ENCODE peak calls at places on chromosome 21, in nine cellular contexts. J is activated T-cell treated with anti-CD3 and anti-CD28 coated beads for 48 hours, X is WTC11, U is posterior cingulate gyrus, D is prostate gland, T is amygdala, C is T-cell, A is NCI-H2171 treated with DMSO at 0.1 percent for 48 hours, L is head of caudate nucleus. Y is an unnamed sample.
A peak's percentile ranks its signal among the peaks of the same experiment; 100 is the strongest.

GRCh38 chr21:36097427-36098230 is 27.8 kb downstream of the CBR1 start:
- DNase-seq in J (no peak), X (no peak), U (no peak), D (no peak), T (no peak), C (no peak), A (no peak), L (no peak), Y (peak; percentile 45)

GRCh38 chr21:26964379-26964778 is 2.5 kb downstream of the ADAMTS5 start:
- DNase-seq in J (no peak), X (peak; percentile 56), U (no peak), D (no peak), T (no peak), C (no peak), A (no peak), L (no peak), Y (no peak)

GRCh38 chr21:38544681-38545080 is 46.4 kb upstream of the ERG start:
- DNase-seq in J (no peak), X (no peak), U (no peak), D (no peak), T (no peak), C (no peak), A (no peak), L (no peak), Y (no peak)

GRCh38 chr21:29133796-29134195 is 3.4 kb downstream of the MAP3K7CL start:
- DNase-seq in J (no peak), X (no peak), U (no peak), D (no peak), T (no peak), C (no peak), A (no peak), L (no peak), Y (no peak)

GRCh38 chr21:35222541-35222941 is 173.4 kb upstream of the RUNX1 start:
- DNase-seq in J (no peak), X (no peak), U (no peak), D (no peak), T (no peak), C (no peak), A (no peak), L (no peak), Y (no peak)

GRCh38 chr21:14734833-14735232 is 188.7 kb upstream of the SAMSN1 start:
- DNase-seq in J (no peak), X (no peak), U (no peak), D (no peak), T (no peak), C (no peak), A (no peak), L (no peak), Y (no peak)

GRCh38 chr21:25735895-25736597 is 1.3 kb downstream of the GABPA start:
- DNase-seq in J (no peak), X (no peak), U (no peak), D (no peak), T (no peak), C (no peak), A (peak; percentile 75), L (no peak), Y (no peak)

GRCh38 chr21:46210378-46211136 is 18.0 kb downstream of the LSS start:
- DNase-seq in J (no peak), X (peak; percentile 19), U (peak; percentile 7), D (no peak), T (no peak), C (no peak), A (no peak), L (no peak), Y (no peak)

GRCh38 chr21:41962425-41962966 is 8.7 kb upstream of the C2CD2 start:
- DNase-seq in J (no peak), X (no peak), U (no peak), D (no peak), T (no peak), C (no peak), A (no peak), L (no peak), Y (no peak)

GRCh38 chr21:38770660-38771059 is 35.1 kb upstream of the ETS2 start:
- DNase-seq in J (no peak), X (no peak), U (no peak), D (no peak), T (no peak), C (no peak), A (no peak), L (no peak), Y (no peak)

GRCh38 chr21:29218749-29219148 is 80.0 kb upstream of the BACH1 start:
- DNase-seq in J (no peak), X (no peak), U (no peak), D (peak; percentile 79), T (no peak), C (no peak), A (no peak), L (no peak), Y (no peak)

GRCh38 chr21:45995686-45996179 is 14.2 kb downstream of the COL6A1 start:
- DNase-seq in J (no peak), X (no peak), U (peak; percentile 4), D (no peak), T (no peak), C (no peak), A (no peak), L (peak; percentile 35), Y (no peak)

GRCh38 chr21:32794643-32795042 is 23.1 kb upstream of the PAXBP1 start:
- DNase-seq in J (no peak), X (no peak), U (peak; percentile 27), D (no peak), T (no peak), C (no peak), A (no peak), L (no peak), Y (peak; percentile 91)

GRCh38 chr21:44872568-44873355 is 728 bp downstream of the PTTG1IP start:
- DNase-seq in J (no peak), X (no peak), U (no peak), D (peak; percentile 33), T (no peak), C (no peak), A (no peak), L (peak; percentile 47), Y (no peak)

GRCh38 chr21:14482165-14482564 is 64.0 kb downstream of the SAMSN1 start:
- DNase-seq in J (no peak), X (no peak), U (no peak), D (no peak), T (no peak), C (peak; percentile 20), A (no peak), L (no peak), Y (no peak)

GRCh38 chr21:44881586-44881939 is 8.1 kb upstream of the PTTG1IP start:
- DNase-seq in J (no peak), X (no peak), U (no peak), D (no peak), T (no peak), C (no peak), A (no peak), L (no peak), Y (no peak)

GRCh38 chr21:43981151-43981870 is 30.8 kb upstream of the TRAPPC10 start:
- DNase-seq in J (no peak), X (no peak), U (no peak), D (no peak), T (no peak), C (no peak), A (no peak), L (no peak), Y (no peak)

GRCh38 chr21:45578811-45579381 is 36.7 kb upstream of the SLC19A1 start:
- DNase-seq in J (no peak), X (peak; percentile 9), U (no peak), D (no peak), T (no peak), C (no peak), A (no peak), L (peak; percentile 11), Y (no peak)

GRCh38 chr21:33021667-33022066 is 4.1 kb upstream of the OLIG2 start:
- DNase-seq in J (no peak), X (no peak), U (no peak), D (no peak), T (no peak), C (no peak), A (no peak), L (no peak), Y (no peak)

GRCh38 chr21:44428281-44428942 is 26.9 kb upstream of the LRRC3 start:
- DNase-seq in J (peak; percentile 47), X (peak; percentile 78), U (no peak), D (no peak), T (no peak), C (peak; percentile 59), A (peak; percentile 31), L (peak; percentile 15), Y (peak; percentile 81)

GRCh38 chr21:39461419-39461818 is 9.6 kb downstream of the SH3BGR start:
- DNase-seq in J (no peak), X (no peak), U (no peak), D (no peak), T (no peak), C (no peak), A (no peak), L (no peak), Y (no peak)

GRCh38 chr21:16517380-16517779 is 787.6 kb downstream of the USP25 start:
- DNase-seq in J (no peak), X (no peak), U (no peak), D (no peak), T (no peak), C (no peak), A (no peak), L (no peak), Y (no peak)

GRCh38 chr21:15560383-15561056 is 169.3 kb upstream of the USP25 start:
- DNase-seq in J (no peak), X (no peak), U (no peak), D (no peak), T (no peak), C (no peak), A (no peak), L (no peak), Y (no peak)

GRCh38 chr21:35386491-35387079 is 337.5 kb upstream of the RUNX1 start:
- DNase-seq in J (no peak), X (no peak), U (no peak), D (no peak), T (no peak), C (no peak), A (no peak), L (no peak), Y (no peak)

GRCh38 chr21:31665397-31665796 is 5.9 kb downstream of the SOD1 start:
- DNase-seq in J (peak; percentile 21), X (no peak), U (no peak), D (no peak), T (no peak), C (no peak), A (no peak), L (peak; percentile 82), Y (peak; percentile 69)